ENCODE peak calls at places on chromosomes 13 and 19, in five cellular contexts. V is iris pigment epithelial cell; I is Caki2; W is CD8-positive, alpha-beta memory T cell; Y is activated naive CD8-positive, alpha-beta T cell treated with anti-CD3 and anti-CD28 coated beads, Interleukin-2, amount 50 U/mL, for 24 hours. J is an unnamed sample.

GRCh38 chr19:46610851-46611770 is 10.0 kb downstream of the CALM3 start:
- DNase-seq in V (peak; percentile 44), I (no peak), W (peak; percentile 43), Y (no peak), J (peak; percentile 57)

GRCh38 chr19:40466219-40467006 is at the start of gene SPTBN4:
- DNase-seq in V (no peak), I (no peak), W (peak; percentile 94), Y (peak; percentile 72), J (no peak)

GRCh38 chr13:83666126-83666525 is 216.1 kb downstream of the SLITRK1 start:
- DNase-seq in V (peak; percentile 26), I (no peak), W (no peak), Y (no peak), J (no peak)

GRCh38 chr19:12796146-12797071 is 5.1 kb downstream of the JUNB start:
- DNase-seq in V (peak; percentile 67), I (peak; percentile 82), W (peak; percentile 82), Y (peak; percentile 79), J (peak; percentile 80)

GRCh38 chr13:113852536-113853517 is 11.0 kb downstream of the GAS6 start:
- DNase-seq in V (no peak), I (no peak), W (peak; percentile 26), Y (no peak), J (no peak)

GRCh38 chr19:53927745-53928144 is 18.7 kb downstream of the CACNG7 start:
- DNase-seq in V (peak; percentile 76), I (peak; percentile 62), W (no peak), Y (peak; percentile 43), J (peak; percentile 58)

GRCh38 chr19:45981350-45981749 is 7.7 kb upstream of the NOVA2 start:
- DNase-seq in V (no peak), I (no peak), W (no peak), Y (no peak), J (no peak)

GRCh38 chr19:41746593-41747227 is 8.6 kb upstream of the CEACAM6 start:
- DNase-seq in V (peak; percentile 60), I (peak; percentile 33), W (no peak), Y (peak; percentile 61), J (peak; percentile 77)

GRCh38 chr19:39157275-39157996 is 31.9 kb downstream of the PAK4 start:
- DNase-seq in V (peak; percentile 16), I (no peak), W (no peak), Y (no peak), J (no peak)

GRCh38 chr13:27168870-27169525 is 2.6 kb downstream of the USP12 start:
- DNase-seq in V (no peak), I (no peak), W (no peak), Y (no peak), J (no peak)